ENCODE peak calls at places on chromosomes 7 and 10, in four cellular contexts. F is AG10803, G is left colon, R is stomach. J is an unnamed sample.

GRCh38 chr10:127041561-127041960 is 136.3 kb downstream of the DOCK1 start:
- DNase-seq in F (peak), G (no peak), R (no peak), J (no peak)

GRCh38 chr7:132516042-132516840 is 60.0 kb downstream of the PLXNA4 start:
- DNase-seq in F (peak), G (no peak), R (no peak), J (no peak)

GRCh38 chr10:24383681-24384106 is 174.8 kb downstream of the KIAA1217 start:
- DNase-seq in F (peak), G (peak), R (peak), J (peak)

GRCh38 chr10:100186253-100186780 is 488 bp upstream of the ERLIN1 start:
- DNase-seq in F (peak), G (no peak), R (no peak), J (peak)

GRCh38 chr7:3200504-3200903 is 100.5 kb upstream of the SDK1 start:
- DNase-seq in F (no peak), G (no peak), R (peak), J (peak)

GRCh38 chr7:55478700-55479099 is 93.6 kb downstream of the VOPP1 start:
- DNase-seq in F (no peak), G (no peak), R (no peak), J (no peak)

GRCh38 chr7:100472854-100473499 is 6.0 kb downstream of the TSC22D4 start:
- DNase-seq in F (peak), G (no peak), R (no peak), J (no peak)

GRCh38 chr10:102230861-102231356 is 4.8 kb downstream of the ELOVL3 start:
- DNase-seq in F (no peak), G (peak), R (peak), J (peak)

GRCh38 chr10:46216836-46217748 is 69.7 kb upstream of the ANTXRL start:
- DNase-seq in F (no peak), G (no peak), R (no peak), J (no peak)

GRCh38 chr7:7693881-7694280 is 24.5 kb downstream of the RPA3 start:
- DNase-seq in F (peak), G (no peak), R (no peak), J (no peak)

GRCh38 chr7:1677206-1678069 is 7.4 kb downstream of the ELFN1 start:
- DNase-seq in F (no peak), G (no peak), R (peak), J (no peak)

GRCh38 chr10:127349737-127350136 is 153.3 kb upstream of the INSYN2A start:
- DNase-seq in F (no peak), G (no peak), R (no peak), J (no peak)

GRCh38 chr7:98703916-98704315 is 86.8 kb downstream of the NPTX2 start:
- DNase-seq in F (no peak), G (no peak), R (no peak), J (no peak)

GRCh38 chr7:30815016-30815854 is 44.0 kb downstream of the MINDY4 start:
- DNase-seq in F (peak), G (no peak), R (no peak), J (no peak)

J was measured in transverse colon.